ENCODE peak calls at places on chromosomes 12 and 14, in seven cellular contexts. I, H, N, W, O, A and U are unnamed samples.

GRCh38 chr12:6195665-6196535 is 4.3 kb upstream of the CD9 start:
- DNase-seq in I (peak), H (peak), W (peak), A (peak), N (peak), O (peak), U (peak)

GRCh38 chr14:33842299-33842698 is 108.6 kb downstream of the EGLN3 start:
- DNase-seq in W (no peak), I (peak), N (no peak), A (no peak), O (no peak), H (no peak), U (no peak)

GRCh38 chr12:88726806-88727722 is 146.8 kb upstream of the KITLG start:
- DNase-seq in A (no peak), N (no peak), I (no peak), H (no peak), O (peak), W (no peak), U (peak)

GRCh38 chr14:101783260-101784016 is 21.9 kb downstream of the PPP2R5C start:
- DNase-seq in A (no peak), H (no peak), O (no peak), I (no peak), N (no peak), W (no peak), U (no peak)

GRCh38 chr12:104615048-104615561 is 158.4 kb downstream of the CHST11 start:
- DNase-seq in N (no peak), W (no peak), O (no peak), H (no peak), I (no peak), A (no peak), U (peak)

GRCh38 chr14:104979758-104980591 is 1.8 kb upstream of the AHNAK2 start:
- DNase-seq in I (no peak), A (peak), O (no peak), N (no peak), H (no peak), W (no peak), U (no peak)

GRCh38 chr12:109927622-109928021 is 27.5 kb downstream of the TCHP start:
- DNase-seq in H (no peak), W (no peak), A (peak), I (peak), N (peak), O (peak), U (peak)

GRCh38 chr12:38350342-38351181 is 34.0 kb downstream of the ALG10B start:
- DNase-seq in O (no peak), A (no peak), W (no peak), N (no peak), I (no peak), H (no peak), U (no peak)

GRCh38 chr12:126781593-126781992 is 1485.4 kb upstream of the TMEM132C start:
- DNase-seq in H (no peak), I (no peak), W (no peak), O (no peak), A (no peak), N (no peak), U (no peak)

GRCh38 chr12:121668750-121669524 is 517 bp downstream of the MORN3 start:
- DNase-seq in A (no peak), W (peak), N (peak), I (no peak), O (no peak), H (no peak), U (peak)

GRCh38 chr12:24960222-24960855 is 11.4 kb upstream of the BCAT1 start:
- DNase-seq in W (peak), N (no peak), A (peak), H (no peak), O (peak), I (no peak), U (peak)

GRCh38 chr12:44875417-44875953 is 630 bp downstream of the NELL2 start:
- DNase-seq in N (no peak), I (no peak), A (no peak), W (no peak), H (no peak), O (no peak), U (peak)

GRCh38 chr12:120139958-120140357 is 23.4 kb upstream of the RAB35 start:
- DNase-seq in H (no peak), I (no peak), N (no peak), O (no peak), W (no peak), A (no peak), U (no peak)

GRCh38 chr14:52327374-52328226 is 13.5 kb downstream of the PTGER2 start:
- DNase-seq in H (no peak), I (no peak), O (no peak), A (no peak), W (no peak), N (no peak), U (no peak)

GRCh38 chr12:16300706-16301105 is 23.2 kb upstream of the SLC15A5 start:
- DNase-seq in H (no peak), A (no peak), N (no peak), W (no peak), I (no peak), O (no peak), U (no peak)